ENCODE peak calls at places on chromosome 19, in five cellular contexts. Z is mesendoderm, D is AG04449, B is H1, X is NCI-H1105 treated with DMSO at 0.1 percent for 48 hours. T is an unnamed sample.
A peak's percentile ranks its signal among the peaks of the same experiment; 100 is the strongest.

GRCh38 chr19:29211562-29212416 is 1.2 kb downstream of the UQCRFS1 start:
- DNase-seq in Z (peak; percentile 33), D (no peak), B (no peak), X (no peak), T (no peak)

GRCh38 chr19:50909240-50910070 is 1.7 kb downstream of the KLK4 start:
- DNase-seq in Z (peak; percentile 97), D (no peak), B (peak; percentile 100), X (peak; percentile 23), T (peak; percentile 38)

GRCh38 chr19:41746593-41747227 is 8.6 kb upstream of the CEACAM6 start:
- DNase-seq in Z (peak; percentile 60), D (peak; percentile 3), B (peak; percentile 46), X (peak; percentile 77), T (peak; percentile 20)

GRCh38 chr19:55667958-55668357 is 7.1 kb upstream of the EPN1 start:
- DNase-seq in Z (no peak), D (no peak), B (no peak), X (no peak), T (no peak)

GRCh38 chr19:45222724-45223123 is 22.5 kb downstream of the EXOC3L2 start:
- DNase-seq in Z (no peak), D (no peak), B (no peak), X (no peak), T (no peak)

GRCh38 chr19:29031216-29031615 is 181.7 kb downstream of the UQCRFS1 start:
- DNase-seq in Z (no peak), D (no peak), B (no peak), X (no peak), T (no peak)

GRCh38 chr19:45117167-45117594 is 24.2 kb downstream of the PPP1R37 start:
- DNase-seq in Z (no peak), D (no peak), B (no peak), X (no peak), T (peak; percentile 42)

GRCh38 chr19:42091300-42092266 is 15.6 kb downstream of the ZNF574 start:
- DNase-seq in Z (no peak), D (no peak), B (no peak), X (no peak), T (no peak)

GRCh38 chr19:45791744-45792481 is 732 bp downstream of the DMWD start:
- DNase-seq in Z (no peak), D (no peak), B (no peak), X (no peak), T (no peak)

GRCh38 chr19:2311093-2311492 is 3.1 kb upstream of the LINGO3 start:
- DNase-seq in Z (no peak), D (no peak), B (no peak), X (no peak), T (no peak)

GRCh38 chr19:20078696-20079095 is 896 bp downstream of the ZNF90 start:
- DNase-seq in Z (peak; percentile 55), D (no peak), B (no peak), X (peak; percentile 84), T (no peak)

GRCh38 chr19:4266253-4267000 is 12.6 kb upstream of the SHD start:
- DNase-seq in Z (no peak), D (no peak), B (no peak), X (no peak), T (no peak)

GRCh38 chr19:40398417-40399056 is 8.6 kb upstream of the HIPK4 start:
- DNase-seq in Z (peak; percentile 89), D (no peak), B (peak; percentile 86), X (peak; percentile 52), T (peak; percentile 45)

GRCh38 chr19:49109569-49110233 is 4.5 kb upstream of the LIN7B start:
- DNase-seq in Z (no peak), D (no peak), B (no peak), X (no peak), T (no peak)

GRCh38 chr19:21474671-21475181 is 30.7 kb upstream of the ZNF429 start:
- DNase-seq in Z (peak; percentile 84), D (no peak), B (no peak), X (no peak), T (peak; percentile 58)

GRCh38 chr19:2553510-2553909 is 77.6 kb downstream of the GADD45B start:
- DNase-seq in Z (no peak), D (no peak), B (no peak), X (no peak), T (no peak)

GRCh38 chr19:39828015-39828633 is 5.8 kb downstream of the DYRK1B start:
- DNase-seq in Z (no peak), D (no peak), B (no peak), X (no peak), T (no peak)

GRCh38 chr19:1101337-1101698 is 2.5 kb upstream of the GPX4 start:
- DNase-seq in Z (peak; percentile 50), D (no peak), B (no peak), X (no peak), T (no peak)

GRCh38 chr19:41225238-41226052 is 6.4 kb downstream of the AXL start:
- DNase-seq in Z (peak; percentile 90), D (peak; percentile 99), B (no peak), X (no peak), T (no peak)

GRCh38 chr19:13120817-13121216 is 2.8 kb downstream of the NACC1 start:
- DNase-seq in Z (no peak), D (no peak), B (no peak), X (no peak), T (no peak)

GRCh38 chr19:6772866-6773322 is 386 bp downstream of the VAV1 start:
- DNase-seq in Z (no peak), D (no peak), B (no peak), X (no peak), T (no peak)

GRCh38 chr19:19774354-19775033 is 41.6 kb upstream of the ZNF14 start:
- DNase-seq in Z (no peak), D (no peak), B (no peak), X (no peak), T (no peak)

GRCh38 chr19:948842-949496 is 23.1 kb downstream of the ARID3A start:
- DNase-seq in Z (no peak), D (no peak), B (no peak), X (no peak), T (no peak)

GRCh38 chr19:5799247-5800241 is 5.3 kb upstream of the NRTN start:
- DNase-seq in Z (no peak), D (no peak), B (no peak), X (peak; percentile 51), T (no peak)

GRCh38 chr19:3441089-3441985 is 39.0 kb downstream of the SMIM24 start:
- DNase-seq in Z (peak; percentile 73), D (no peak), B (no peak), X (no peak), T (no peak)